ENCODE peak calls at places on chromosomes 13 and 19, in seven cellular contexts. One of them, this sample, is unnamed. For H3K27me3, the result is how much of the 10 kb centered on the place peaks cover.

GRCh38 chr13:61294467-61295186 is 121.0 kb downstream of the PCDH20 start:
- DNase-seq in ascending aorta: no peak
- DNase-seq in neuronal stem cell: no peak
- DNase-seq in effector memory CD4-positive, alpha-beta T cell: no peak
- DNase-seq in right atrium auricular region: no peak
- DNase-seq in body of pancreas: no peak
- DNase-seq in CD8-positive, alpha-beta T cell: no peak
- DNase-seq in this sample: no peak

GRCh38 chr19:37468961-37469777 is at the start of gene ZNF570:
- DNase-seq in ascending aorta: peak
- DNase-seq in neuronal stem cell: peak
- DNase-seq in effector memory CD4-positive, alpha-beta T cell: peak
- DNase-seq in right atrium auricular region: peak
- DNase-seq in body of pancreas: peak
- DNase-seq in CD8-positive, alpha-beta T cell: peak
- DNase-seq in this sample: peak

GRCh38 chr13:59319276-59319675 is 844.5 kb downstream of the DIAPH3 start:
- DNase-seq in ascending aorta: no peak
- DNase-seq in neuronal stem cell: no peak
- DNase-seq in effector memory CD4-positive, alpha-beta T cell: no peak
- DNase-seq in right atrium auricular region: no peak
- DNase-seq in body of pancreas: no peak
- DNase-seq in CD8-positive, alpha-beta T cell: no peak
- DNase-seq in this sample: peak

GRCh38 chr13:40682449-40683240 is 16.2 kb upstream of the FOXO1 start:
- DNase-seq in ascending aorta: no peak
- DNase-seq in neuronal stem cell: no peak
- DNase-seq in effector memory CD4-positive, alpha-beta T cell: no peak
- DNase-seq in right atrium auricular region: no peak
- DNase-seq in body of pancreas: no peak
- DNase-seq in CD8-positive, alpha-beta T cell: no peak
- DNase-seq in this sample: peak

GRCh38 chr19:680287-681028 is 4.3 kb downstream of the FSTL3 start:
- DNase-seq in ascending aorta: peak
- DNase-seq in neuronal stem cell: peak
- DNase-seq in effector memory CD4-positive, alpha-beta T cell: peak
- DNase-seq in right atrium auricular region: peak
- DNase-seq in body of pancreas: peak
- DNase-seq in CD8-positive, alpha-beta T cell: peak
- DNase-seq in this sample: peak

GRCh38 chr19:23913931-23914330 is 755 bp upstream of the ZNF726 start:
- DNase-seq in ascending aorta: no peak
- DNase-seq in neuronal stem cell: no peak
- DNase-seq in effector memory CD4-positive, alpha-beta T cell: no peak
- DNase-seq in right atrium auricular region: no peak
- DNase-seq in body of pancreas: no peak
- DNase-seq in CD8-positive, alpha-beta T cell: no peak
- DNase-seq in this sample: no peak

GRCh38 chr19:30908262-30908771 is 440.9 kb downstream of the TSHZ3 start:
- DNase-seq in ascending aorta: no peak
- DNase-seq in neuronal stem cell: no peak
- DNase-seq in effector memory CD4-positive, alpha-beta T cell: no peak
- DNase-seq in right atrium auricular region: no peak
- DNase-seq in body of pancreas: no peak
- DNase-seq in CD8-positive, alpha-beta T cell: no peak
- DNase-seq in this sample: no peak

GRCh38 chr13:66660013-66660804 is 569.9 kb downstream of the PCDH9 start:
- DNase-seq in ascending aorta: no peak
- DNase-seq in neuronal stem cell: no peak
- DNase-seq in effector memory CD4-positive, alpha-beta T cell: no peak
- DNase-seq in right atrium auricular region: no peak
- DNase-seq in body of pancreas: no peak
- DNase-seq in CD8-positive, alpha-beta T cell: no peak
- DNase-seq in this sample: peak

GRCh38 chr13:66265446-66265845 is 964.7 kb downstream of the PCDH9 start:
- DNase-seq in ascending aorta: no peak
- DNase-seq in neuronal stem cell: no peak
- DNase-seq in effector memory CD4-positive, alpha-beta T cell: no peak
- DNase-seq in right atrium auricular region: no peak
- DNase-seq in body of pancreas: no peak
- DNase-seq in CD8-positive, alpha-beta T cell: no peak
- DNase-seq in this sample: no peak

GRCh38 chr19:41997851-41998229 is 3.8 kb upstream of the ATP1A3 start:
- DNase-seq in ascending aorta: no peak
- DNase-seq in neuronal stem cell: no peak
- DNase-seq in effector memory CD4-positive, alpha-beta T cell: no peak
- DNase-seq in right atrium auricular region: no peak
- DNase-seq in body of pancreas: no peak
- DNase-seq in CD8-positive, alpha-beta T cell: no peak
- DNase-seq in this sample: no peak

GRCh38 chr13:98778749-98779148 is 26.3 kb upstream of the SLC15A1 start:
- DNase-seq in ascending aorta: no peak
- DNase-seq in neuronal stem cell: no peak
- DNase-seq in effector memory CD4-positive, alpha-beta T cell: no peak
- DNase-seq in right atrium auricular region: no peak
- DNase-seq in body of pancreas: no peak
- DNase-seq in CD8-positive, alpha-beta T cell: no peak
- DNase-seq in this sample: no peak

GRCh38 chr19:3722443-3723109 is 14.4 kb downstream of the TJP3 start:
- DNase-seq in ascending aorta: no peak
- DNase-seq in neuronal stem cell: no peak
- DNase-seq in effector memory CD4-positive, alpha-beta T cell: no peak
- DNase-seq in right atrium auricular region: no peak
- DNase-seq in body of pancreas: peak
- DNase-seq in CD8-positive, alpha-beta T cell: no peak
- DNase-seq in this sample: no peak

GRCh38 chr19:38741670-38742069 is 2.6 kb downstream of the CAPN12 start:
- DNase-seq in ascending aorta: no peak
- DNase-seq in neuronal stem cell: no peak
- DNase-seq in effector memory CD4-positive, alpha-beta T cell: no peak
- DNase-seq in right atrium auricular region: no peak
- DNase-seq in body of pancreas: no peak
- DNase-seq in CD8-positive, alpha-beta T cell: no peak
- DNase-seq in this sample: no peak

GRCh38 chr19:46762245-46762890 is 16.1 kb upstream of the STRN4 start:
- DNase-seq in ascending aorta: no peak
- DNase-seq in neuronal stem cell: no peak
- DNase-seq in effector memory CD4-positive, alpha-beta T cell: no peak
- DNase-seq in right atrium auricular region: no peak
- DNase-seq in body of pancreas: no peak
- DNase-seq in CD8-positive, alpha-beta T cell: no peak
- DNase-seq in this sample: no peak

GRCh38 chr19:46610413-46610775 is 9.3 kb downstream of the CALM3 start:
- DNase-seq in ascending aorta: no peak
- DNase-seq in neuronal stem cell: no peak
- DNase-seq in effector memory CD4-positive, alpha-beta T cell: no peak
- DNase-seq in right atrium auricular region: no peak
- DNase-seq in body of pancreas: no peak
- DNase-seq in CD8-positive, alpha-beta T cell: no peak
- DNase-seq in this sample: no peak

GRCh38 chr19:35178701-35179100 is 24.2 kb downstream of the FXYD5 start:
- DNase-seq in ascending aorta: no peak
- DNase-seq in neuronal stem cell: no peak
- DNase-seq in effector memory CD4-positive, alpha-beta T cell: no peak
- DNase-seq in right atrium auricular region: no peak
- DNase-seq in body of pancreas: no peak
- DNase-seq in CD8-positive, alpha-beta T cell: no peak
- DNase-seq in this sample: no peak

GRCh38 chr19:804419-805160 is 7.3 kb downstream of the PTBP1 start:
- DNase-seq in ascending aorta: no peak
- DNase-seq in neuronal stem cell: no peak
- DNase-seq in effector memory CD4-positive, alpha-beta T cell: no peak
- DNase-seq in right atrium auricular region: no peak
- DNase-seq in body of pancreas: no peak
- DNase-seq in CD8-positive, alpha-beta T cell: no peak
- DNase-seq in this sample: no peak

GRCh38 chr13:66933994-66934393 is 296.1 kb downstream of the PCDH9 start:
- DNase-seq in ascending aorta: no peak
- DNase-seq in neuronal stem cell: no peak
- DNase-seq in effector memory CD4-positive, alpha-beta T cell: no peak
- DNase-seq in right atrium auricular region: no peak
- DNase-seq in body of pancreas: no peak
- DNase-seq in CD8-positive, alpha-beta T cell: no peak
- DNase-seq in this sample: peak

GRCh38 chr13:87893186-87893585 is 222.0 kb downstream of the SLITRK5 start:
- DNase-seq in ascending aorta: no peak
- DNase-seq in neuronal stem cell: no peak
- DNase-seq in effector memory CD4-positive, alpha-beta T cell: no peak
- DNase-seq in right atrium auricular region: no peak
- DNase-seq in body of pancreas: no peak
- DNase-seq in CD8-positive, alpha-beta T cell: no peak
- DNase-seq in this sample: no peak

GRCh38 chr19:10390652-10391286 is 10.4 kb upstream of the TYK2 start:
- DNase-seq in ascending aorta: no peak
- DNase-seq in neuronal stem cell: peak
- DNase-seq in effector memory CD4-positive, alpha-beta T cell: peak
- DNase-seq in right atrium auricular region: peak
- DNase-seq in body of pancreas: peak
- DNase-seq in CD8-positive, alpha-beta T cell: peak
- DNase-seq in this sample: peak

GRCh38 chr19:10395436-10395835 is 7.9 kb downstream of the CDC37 start:
- DNase-seq in ascending aorta: no peak
- DNase-seq in neuronal stem cell: no peak
- DNase-seq in effector memory CD4-positive, alpha-beta T cell: no peak
- DNase-seq in right atrium auricular region: no peak
- DNase-seq in body of pancreas: no peak
- DNase-seq in CD8-positive, alpha-beta T cell: no peak
- DNase-seq in this sample: no peak

GRCh38 chr19:10395003-10395402 is 8.3 kb downstream of the CDC37 start:
- DNase-seq in ascending aorta: no peak
- DNase-seq in neuronal stem cell: no peak
- DNase-seq in effector memory CD4-positive, alpha-beta T cell: no peak
- DNase-seq in right atrium auricular region: no peak
- DNase-seq in body of pancreas: no peak
- DNase-seq in CD8-positive, alpha-beta T cell: no peak
- DNase-seq in this sample: no peak

GRCh38 chr19:10392120-10392519 is 11.2 kb downstream of the CDC37 start:
- DNase-seq in ascending aorta: no peak
- DNase-seq in neuronal stem cell: no peak
- DNase-seq in effector memory CD4-positive, alpha-beta T cell: no peak
- DNase-seq in right atrium auricular region: no peak
- DNase-seq in body of pancreas: no peak
- DNase-seq in CD8-positive, alpha-beta T cell: no peak
- DNase-seq in this sample: no peak

DNA sequence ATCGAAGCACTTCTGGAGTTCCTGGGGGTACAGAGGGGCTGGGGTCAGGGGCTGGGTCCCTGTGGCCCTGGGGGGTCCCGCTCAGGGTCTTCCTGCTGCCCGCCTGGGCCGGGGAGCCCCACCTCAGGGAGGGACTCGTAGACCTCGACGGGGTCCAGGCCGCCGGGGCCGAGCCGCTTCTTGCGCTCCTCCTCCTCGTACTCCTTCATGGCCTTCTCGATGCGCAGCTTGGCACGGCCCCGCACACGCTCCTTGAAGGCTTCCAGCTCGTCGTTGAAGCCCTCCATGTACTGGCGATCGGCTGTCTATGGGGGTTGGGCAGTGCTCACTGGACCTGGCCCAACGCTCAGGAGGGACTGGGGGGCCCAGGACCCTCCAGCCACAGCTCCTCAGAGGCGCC is 10.2 kb downstream of the CDC37 start:
- DNase-seq in ascending aorta: no peak
- DNase-seq in neuronal stem cell: no peak
- DNase-seq in effector memory CD4-positive, alpha-beta T cell: no peak
- DNase-seq in right atrium auricular region: no peak
- DNase-seq in body of pancreas: no peak
- DNase-seq in CD8-positive, alpha-beta T cell: no peak
- DNase-seq in this sample: no peak
- H3K27ac ChIP-seq in ascending aorta: no peak
- H3K27ac ChIP-seq in neuronal stem cell: no peak
- H3K27ac ChIP-seq in effector memory CD4-positive, alpha-beta T cell: no peak
- H3K27ac ChIP-seq in right atrium auricular region: no peak
- H3K27ac ChIP-seq in body of pancreas: no peak
- H3K27ac ChIP-seq in CD8-positive, alpha-beta T cell: no peak
- H3K27ac ChIP-seq in this sample: no peak

GRCh38 chr13:113404723-113405471 is 41.0 kb upstream of the GRTP1 start:
- DNase-seq in ascending aorta: no peak
- DNase-seq in neuronal stem cell: no peak
- DNase-seq in effector memory CD4-positive, alpha-beta T cell: no peak
- DNase-seq in right atrium auricular region: no peak
- DNase-seq in body of pancreas: no peak
- DNase-seq in CD8-positive, alpha-beta T cell: no peak
- DNase-seq in this sample: no peak

GRCh38 chr13:113401452-113402415 is 37.8 kb upstream of the GRTP1 start:
- DNase-seq in ascending aorta: no peak
- DNase-seq in neuronal stem cell: no peak
- DNase-seq in effector memory CD4-positive, alpha-beta T cell: no peak
- DNase-seq in right atrium auricular region: no peak
- DNase-seq in body of pancreas: no peak
- DNase-seq in CD8-positive, alpha-beta T cell: no peak
- DNase-seq in this sample: no peak

GRCh38 chr13:113404366-113404722 is 40.4 kb upstream of the GRTP1 start:
- DNase-seq in ascending aorta: no peak
- DNase-seq in neuronal stem cell: no peak
- DNase-seq in effector memory CD4-positive, alpha-beta T cell: no peak
- DNase-seq in right atrium auricular region: no peak
- DNase-seq in body of pancreas: no peak
- DNase-seq in CD8-positive, alpha-beta T cell: no peak
- DNase-seq in this sample: no peak

GRCh38 chr13:113402471-113403254 is 38.7 kb upstream of the GRTP1 start:
- DNase-seq in ascending aorta: no peak
- DNase-seq in neuronal stem cell: no peak
- DNase-seq in effector memory CD4-positive, alpha-beta T cell: no peak
- DNase-seq in right atrium auricular region: no peak
- DNase-seq in body of pancreas: no peak
- DNase-seq in CD8-positive, alpha-beta T cell: no peak
- DNase-seq in this sample: no peak

GRCh38 chr13:113403255-113404104 is 39.5 kb upstream of the GRTP1 start:
- DNase-seq in ascending aorta: no peak
- DNase-seq in neuronal stem cell: no peak
- DNase-seq in effector memory CD4-positive, alpha-beta T cell: no peak
- DNase-seq in right atrium auricular region: no peak
- DNase-seq in body of pancreas: no peak
- DNase-seq in CD8-positive, alpha-beta T cell: no peak
- DNase-seq in this sample: no peak
- H3K27me3 ChIP-seq in ascending aorta: under half
- H3K27me3 ChIP-seq in neuronal stem cell: under half
- H3K27me3 ChIP-seq in effector memory CD4-positive, alpha-beta T cell: under half
- H3K27me3 ChIP-seq in right atrium auricular region: under half
- H3K27me3 ChIP-seq in body of pancreas: under half
- H3K27me3 ChIP-seq in CD8-positive, alpha-beta T cell: under half
- H3K27me3 ChIP-seq in this sample: under half

DNA sequence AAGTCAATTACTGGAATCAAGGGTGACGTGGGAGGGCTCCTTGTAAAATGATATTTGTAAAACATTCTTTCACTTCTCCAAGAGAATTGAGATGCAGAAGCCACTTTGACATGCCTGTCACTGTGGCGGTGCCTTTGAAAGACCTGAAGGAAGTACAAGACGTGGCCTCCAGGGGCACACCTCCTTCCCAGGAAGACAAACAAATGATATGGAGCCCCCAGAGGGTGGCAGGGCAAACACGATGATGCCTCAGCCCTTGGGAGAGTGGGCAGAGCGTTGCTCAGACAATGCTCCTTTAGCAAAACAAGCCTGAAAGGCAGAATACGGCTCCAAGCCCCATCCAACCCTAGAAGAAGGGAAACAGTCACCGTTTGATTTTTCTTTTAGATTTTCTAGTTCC is 9.3 kb upstream of the ATP12A start:
- DNase-seq in ascending aorta: no peak
- DNase-seq in neuronal stem cell: peak
- DNase-seq in effector memory CD4-positive, alpha-beta T cell: no peak
- DNase-seq in right atrium auricular region: no peak
- DNase-seq in body of pancreas: no peak
- DNase-seq in CD8-positive, alpha-beta T cell: no peak
- DNase-seq in this sample: peak
- H3K27ac ChIP-seq in ascending aorta: no peak
- H3K27ac ChIP-seq in neuronal stem cell: no peak
- H3K27ac ChIP-seq in effector memory CD4-positive, alpha-beta T cell: no peak
- H3K27ac ChIP-seq in right atrium auricular region: no peak
- H3K27ac ChIP-seq in body of pancreas: no peak
- H3K27ac ChIP-seq in CD8-positive, alpha-beta T cell: no peak
- H3K27ac ChIP-seq in this sample: no peak

GRCh38 chr13:30135868-30136267 is 171.5 kb downstream of the KATNAL1 start:
- DNase-seq in ascending aorta: no peak
- DNase-seq in neuronal stem cell: no peak
- DNase-seq in effector memory CD4-positive, alpha-beta T cell: no peak
- DNase-seq in right atrium auricular region: no peak
- DNase-seq in body of pancreas: no peak
- DNase-seq in CD8-positive, alpha-beta T cell: no peak
- DNase-seq in this sample: no peak
- H3K27me3 ChIP-seq in ascending aorta: under half
- H3K27me3 ChIP-seq in neuronal stem cell: under half
- H3K27me3 ChIP-seq in effector memory CD4-positive, alpha-beta T cell: under half
- H3K27me3 ChIP-seq in right atrium auricular region: under half
- H3K27me3 ChIP-seq in body of pancreas: under half
- H3K27me3 ChIP-seq in CD8-positive, alpha-beta T cell: under half
- H3K27me3 ChIP-seq in this sample: under half

This sample was measured in cardiac muscle cell.